ENCODE peak calls at places on chromosomes 6 and 20, in nine cellular contexts. H is posterior cingulate gyrus; X is cardiac septum; U is CD4-positive, alpha-beta T cell; C is COR-L47; V is heart right ventricle; E is activated B cell treated with CpG ODN at 0.5 μM for 24 hours; B is left colon; N is breast epithelium. K is an unnamed sample.

GRCh38 chr20:41308290-41308691 is 9.2 kb downstream of the ZHX3 start:
- DNase-seq in H (no peak), X (no peak), U (no peak), C (no peak), V (no peak), E (no peak), B (no peak), N (no peak), K (no peak)

GRCh38 chr20:51384854-51385253 is 157.7 kb downstream of the NFATC2 start:
- DNase-seq in H (no peak), X (no peak), U (no peak), C (no peak), V (no peak), E (no peak), B (no peak), N (no peak), K (no peak)

GRCh38 chr6:149140137-149140909 is 177.2 kb upstream of the TAB2 start:
- DNase-seq in H (no peak), X (no peak), U (peak; percentile 24), C (no peak), V (no peak), E (peak; percentile 25), B (no peak), N (no peak), K (no peak)

GRCh38 chr6:139355777-139356445 is 18.5 kb downstream of the CITED2 start:
- DNase-seq in H (no peak), X (no peak), U (no peak), C (no peak), V (no peak), E (no peak), B (no peak), N (no peak), K (no peak)

GRCh38 chr20:5657190-5657872 is 92.9 kb upstream of the SHLD1 start:
- DNase-seq in H (no peak), X (peak; percentile 72), U (no peak), C (no peak), V (no peak), E (no peak), B (peak; percentile 37), N (no peak), K (peak; percentile 86)

GRCh38 chr6:4581468-4582420 is 194.5 kb upstream of the CDYL start:
- DNase-seq in H (no peak), X (no peak), U (no peak), C (no peak), V (no peak), E (no peak), B (no peak), N (no peak), K (no peak)

GRCh38 chr6:126812651-126813050 is 305.8 kb upstream of the RSPO3 start:
- DNase-seq in H (no peak), X (no peak), U (no peak), C (no peak), V (no peak), E (no peak), B (no peak), N (no peak), K (no peak)

GRCh38 chr6:140636698-140637402 is 1262.4 kb upstream of the CITED2 start:
- DNase-seq in H (no peak), X (no peak), U (no peak), C (no peak), V (no peak), E (no peak), B (no peak), N (no peak), K (no peak)

GRCh38 chr6:169183233-169183632 is 70.4 kb downstream of the THBS2 start:
- DNase-seq in H (no peak), X (no peak), U (no peak), C (no peak), V (no peak), E (no peak), B (no peak), N (no peak), K (no peak)

GRCh38 chr6:82780334-82780733 is 285.3 kb downstream of the UBE3D start:
- DNase-seq in H (no peak), X (no peak), U (no peak), C (no peak), V (no peak), E (no peak), B (no peak), N (no peak), K (no peak)

GRCh38 chr6:112308476-112308875 is 38.7 kb upstream of the RFPL4B start:
- DNase-seq in H (no peak), X (no peak), U (no peak), C (no peak), V (peak; percentile 10), E (no peak), B (no peak), N (no peak), K (no peak)

GRCh38 chr6:159044899-159045727 is at the start of gene TAGAP:
- DNase-seq in H (no peak), X (peak; percentile 93), U (peak; percentile 70), C (no peak), V (peak; percentile 49), E (peak; percentile 62), B (peak; percentile 78), N (no peak), K (peak; percentile 81)

GRCh38 chr20:61719691-61720347 is 345.9 kb downstream of the TAF4 start:
- DNase-seq in H (no peak), X (no peak), U (peak; percentile 43), C (no peak), V (no peak), E (no peak), B (no peak), N (no peak), K (no peak)

GRCh38 chr6:37021356-37022129 is 16.1 kb downstream of the FGD2 start:
- DNase-seq in H (no peak), X (no peak), U (peak; percentile 69), C (no peak), V (no peak), E (no peak), B (no peak), N (no peak), K (no peak)

GRCh38 chr20:2729791-2730190 is 37.2 kb downstream of the EBF4 start:
- DNase-seq in H (no peak), X (no peak), U (no peak), C (no peak), V (no peak), E (no peak), B (no peak), N (no peak), K (no peak)